ENCODE peak calls at places on chromosomes 11 and 22, in seven cellular contexts. N is Panc1, I is IMR-90, W is kidney, C is cardiac fibroblast, Z is H1, G is colonic mucosa. U is an unnamed sample.

GRCh38 chr11:120805960-120806555 is 217.8 kb upstream of the TBCEL start:
- DNase-seq in N (no peak), W (no peak), G (no peak), C (no peak), Z (no peak), I (no peak), U (no peak)

GRCh38 chr11:105609832-105610781 is at the start of gene GRIA4:
- DNase-seq in C (peak), N (no peak), Z (no peak), G (peak), I (peak), W (peak), U (peak)

GRCh38 chr11:90148900-90149299 is 14.4 kb downstream of the NAALAD2 start:
- DNase-seq in Z (no peak), G (no peak), W (no peak), I (no peak), N (no peak), C (peak), U (no peak)

GRCh38 chr11:94193288-94193687 is 64.6 kb downstream of the PANX1 start:
- DNase-seq in C (peak), Z (no peak), W (no peak), I (peak), N (no peak), G (no peak), U (peak)

GRCh38 chr11:110184974-110185597 is 91.9 kb downstream of the ZC3H12C start:
- DNase-seq in G (no peak), W (no peak), N (no peak), Z (no peak), I (peak), C (peak), U (peak)

GRCh38 chr11:110089617-110090282 is 3.4 kb upstream of the ZC3H12C start:
- DNase-seq in G (no peak), Z (no peak), C (no peak), N (no peak), I (no peak), W (no peak), U (no peak)

GRCh38 chr11:21975242-21975641 is 217.6 kb upstream of the ANO5 start:
- DNase-seq in I (no peak), C (no peak), N (no peak), G (no peak), W (no peak), Z (no peak), U (no peak)

GRCh38 chr11:2375964-2376551 is 1.1 kb upstream of the CD81 start:
- DNase-seq in Z (no peak), I (no peak), C (no peak), N (no peak), W (peak), G (peak), U (no peak)

GRCh38 chr22:45204751-45205623 is 35.7 kb downstream of the KIAA0930 start:
- DNase-seq in I (no peak), N (no peak), W (no peak), C (no peak), Z (no peak), G (no peak), U (no peak)

GRCh38 chr11:19242184-19242932 is 1.6 kb upstream of the E2F8 start:
- DNase-seq in Z (no peak), C (no peak), I (no peak), N (no peak), G (peak), W (no peak), U (peak)

GRCh38 chr22:37880668-37881440 is 25.2 kb upstream of the MICALL1 start:
- DNase-seq in G (no peak), I (peak), Z (no peak), W (peak), C (peak), N (no peak), U (peak)

GRCh38 chr11:66363805-66364535 is 7.6 kb downstream of the SLC29A2 start:
- DNase-seq in Z (peak), C (peak), G (peak), W (no peak), I (no peak), N (no peak), U (peak)

GRCh38 chr11:86589856-86590589 is 82.4 kb downstream of the ME3 start:
- DNase-seq in W (no peak), N (no peak), G (no peak), I (no peak), C (no peak), Z (no peak), U (no peak)

GRCh38 chr11:92325416-92325815 is 100.8 kb downstream of the FAT3 start:
- DNase-seq in I (no peak), N (no peak), C (no peak), Z (no peak), W (no peak), G (no peak), U (no peak)

GRCh38 chr11:33696411-33696810 is 4.2 kb downstream of the C11orf91 start:
- DNase-seq in I (no peak), N (no peak), Z (no peak), W (no peak), G (no peak), C (no peak), U (no peak)

GRCh38 chr11:77842451-77843121 is 21.6 kb downstream of the AAMDC start:
- DNase-seq in C (peak), Z (no peak), I (peak), G (no peak), N (no peak), W (no peak), U (no peak)

GRCh38 chr11:92727769-92728168 is 241.7 kb upstream of the MTNR1B start:
- DNase-seq in Z (no peak), G (no peak), I (no peak), C (no peak), N (no peak), W (no peak), U (no peak)

GRCh38 chr22:25153961-25154685 is 45.5 kb upstream of the CRYBB3 start:
- DNase-seq in Z (no peak), I (no peak), G (peak), W (no peak), N (no peak), C (peak), U (peak)

GRCh38 chr11:107712342-107712741 is 486 bp upstream of the SLN start:
- DNase-seq in I (no peak), N (no peak), C (no peak), Z (no peak), W (no peak), G (no peak), U (no peak)

GRCh38 chr11:23502821-23503220 is 642.5 kb upstream of the CCDC179 start:
- DNase-seq in W (no peak), G (no peak), N (no peak), C (no peak), I (peak), Z (no peak), U (no peak)

GRCh38 chr11:79062814-79063762 is 377.7 kb downstream of the TENM4 start:
- DNase-seq in N (no peak), G (no peak), I (peak), W (no peak), Z (peak), C (peak), U (peak)

GRCh38 chr11:1326435-1327063 is 17.1 kb upstream of the TOLLIP start:
- DNase-seq in C (peak), I (peak), G (no peak), W (no peak), Z (no peak), N (no peak), U (no peak)

GRCh38 chr22:49960967-49961600 is 512 bp downstream of the PIM3 start:
- DNase-seq in I (no peak), Z (no peak), C (peak), W (peak), N (no peak), G (peak), U (peak)

GRCh38 chr11:88414385-88414861 is 76.9 kb upstream of the CTSC start:
- DNase-seq in I (peak), C (peak), Z (no peak), G (peak), W (no peak), N (no peak), U (peak)

GRCh38 chr22:50053861-50054260 is 4.2 kb downstream of the TTLL8 start:
- DNase-seq in N (no peak), C (no peak), Z (no peak), I (no peak), W (peak), G (no peak), U (no peak)

GRCh38 chr22:39135092-39135896 is 17.2 kb downstream of the CBX7 start:
- DNase-seq in I (no peak), C (peak), W (no peak), N (no peak), G (no peak), Z (peak), U (peak)

DNA sequence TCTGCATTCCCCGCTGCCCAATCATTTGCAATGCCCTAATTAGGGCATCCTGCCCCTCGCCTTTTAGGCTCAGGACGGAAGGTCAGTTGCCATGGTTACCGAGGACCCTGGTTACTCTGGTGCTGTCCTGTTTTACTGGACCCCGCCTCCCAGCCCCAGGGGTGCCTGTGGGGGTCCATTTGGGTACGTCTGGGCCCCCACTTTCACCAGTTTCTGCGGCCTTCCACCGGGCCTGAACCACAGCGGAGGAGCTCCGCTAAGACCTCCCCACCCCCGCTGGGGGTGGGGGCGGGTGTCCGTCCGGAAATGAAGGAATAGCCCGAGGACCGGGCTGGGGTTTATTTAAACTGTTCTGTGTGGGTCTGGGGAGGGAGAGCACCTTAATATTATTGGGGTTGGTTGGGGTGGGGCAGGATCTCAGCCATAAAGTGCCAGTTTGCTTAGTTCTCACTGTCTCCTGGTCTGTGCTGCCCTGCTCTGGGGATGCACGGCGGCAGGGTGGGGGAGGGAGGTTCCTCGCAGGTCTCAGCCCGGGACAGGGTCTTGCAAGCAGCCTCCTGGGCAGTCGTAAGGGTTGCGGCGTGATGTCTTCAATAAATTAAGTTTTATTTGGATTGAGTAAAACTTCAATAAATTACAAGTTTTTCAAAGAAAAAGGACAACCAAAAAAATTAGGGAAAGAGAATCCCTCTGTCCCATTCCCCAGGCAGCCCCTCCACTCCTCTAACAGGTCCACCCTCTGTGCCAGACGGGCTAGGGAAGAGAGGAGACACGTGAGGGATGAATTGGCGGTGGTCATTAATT is 5.3 kb downstream of the PHOX2A start:
- DNase-seq in I (no peak), C (no peak), Z (no peak), G (no peak), N (no peak), W (no peak), U (no peak)
- H3K4me3 ChIP-seq in I (no peak), C (no peak), Z (peak), G (no peak), N (no peak), W (no peak), U (no peak)

DNA sequence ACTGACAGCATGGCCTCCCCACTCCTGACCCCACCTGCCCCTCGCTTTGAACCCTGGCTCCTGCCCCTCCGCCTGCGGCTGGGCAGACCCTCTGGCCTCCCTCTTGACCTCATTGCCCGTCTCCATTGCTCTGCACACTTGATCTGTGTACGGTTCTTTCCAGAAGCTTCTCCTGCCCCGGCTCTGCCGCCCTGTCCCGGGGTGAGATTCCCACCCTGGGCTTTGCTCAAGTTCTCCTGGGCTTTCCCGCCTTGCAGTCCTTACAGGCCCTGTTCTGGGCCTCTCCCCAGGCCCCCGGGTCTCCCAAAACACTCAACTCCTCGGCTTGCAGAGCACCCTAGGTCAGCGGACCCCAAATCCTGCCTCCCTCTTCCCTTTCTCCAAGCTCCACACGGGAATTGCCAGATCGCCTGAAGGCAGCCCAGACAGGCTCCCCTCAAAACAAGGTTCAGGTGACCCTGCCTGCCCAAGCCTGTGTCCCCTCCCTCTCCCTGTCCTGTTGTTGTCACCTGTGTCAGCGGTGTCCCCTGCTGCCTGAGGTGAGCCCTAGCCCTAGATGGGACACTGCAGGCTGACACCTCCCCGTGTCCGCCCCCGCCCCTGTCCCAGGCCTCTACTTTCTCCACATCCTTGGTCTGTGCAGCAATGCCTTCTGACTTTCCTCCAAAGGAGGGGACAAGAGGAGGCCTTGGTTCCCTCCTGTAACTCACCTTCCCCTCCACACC is 1.5 kb downstream of the GAL start:
- DNase-seq in Z (no peak), G (no peak), I (no peak), W (no peak), C (no peak), N (no peak), U (no peak)
- H3K4me3 ChIP-seq in Z (peak), G (no peak), I (no peak), W (no peak), C (no peak), N (no peak), U (no peak)

GRCh38 chr11:27722945-27723344 is 22.7 kb upstream of the BDNF start:
- DNase-seq in N (no peak), Z (no peak), G (no peak), I (no peak), W (no peak), C (no peak), U (no peak)
- H3K4me3 ChIP-seq in N (peak), Z (peak), G (peak), I (peak), W (no peak), C (peak), U (no peak)

DNA sequence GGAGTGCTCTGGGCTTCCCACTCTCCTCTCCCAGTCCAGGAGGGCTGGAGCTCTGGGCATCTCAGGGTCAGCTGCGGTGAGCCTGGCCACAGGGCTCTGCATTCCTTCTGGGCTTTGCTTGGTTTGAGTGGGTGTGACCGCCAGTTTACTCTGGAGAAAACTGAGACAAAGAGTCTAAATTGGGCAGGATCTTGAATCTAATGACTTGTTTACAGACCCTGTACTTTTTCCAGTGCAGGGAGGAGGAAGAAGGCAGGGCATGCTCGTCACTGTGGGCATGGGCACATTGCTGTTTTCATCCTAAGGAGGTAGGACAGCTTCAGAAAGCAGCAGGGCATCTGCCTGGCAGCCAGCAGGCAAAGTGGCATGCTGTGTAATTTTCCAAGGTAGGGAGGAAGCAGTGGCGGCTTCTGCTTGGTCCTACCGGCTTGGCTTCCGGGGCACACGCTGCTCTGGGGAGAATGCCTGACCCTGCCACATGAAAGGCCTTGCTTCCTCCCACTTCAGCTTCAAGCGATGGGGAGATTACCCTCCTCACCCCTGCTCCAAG is 22.9 kb downstream of the FLI1 start:
- DNase-seq in Z (no peak), I (peak), N (no peak), C (peak), G (no peak), W (no peak), U (no peak)
- H3K4me3 ChIP-seq in Z (no peak), I (no peak), N (no peak), C (no peak), G (no peak), W (no peak), U (no peak)

GRCh38 chr11:61359541-61359940 is 2.1 kb downstream of the CYB561A3 start:
- DNase-seq in Z (no peak), G (peak), I (no peak), N (no peak), C (no peak), W (no peak), U (no peak)
- H3K4me3 ChIP-seq in Z (no peak), G (no peak), I (no peak), N (no peak), C (no peak), W (no peak), U (no peak)

U was measured in epithelial cell of esophagus.